ENCODE peak calls at places on chromosomes 12 and 14, in ten cellular contexts. H is HFFc6; N is cardiac muscle cell; Q is fibroblast of lung; U is tibial artery; C is esophagus squamous epithelium; F is ovary; D is cardiac fibroblast; E is CD8-positive, alpha-beta T cell; L is neural crest cell. A is an unnamed sample.

GRCh38 chr12:22527999-22528398 is 16.3 kb downstream of the C2CD5 start:
- DNase-seq in H (peak), N (peak), Q (peak), U (no peak), C (no peak), F (no peak), D (peak), E (no peak), L (no peak), A (no peak)

GRCh38 chr14:104184911-104185499 is 46.6 kb downstream of the KIF26A start:
- DNase-seq in H (no peak), N (peak), Q (no peak), U (no peak), C (no peak), F (no peak), D (no peak), E (no peak), L (no peak), A (no peak)

GRCh38 chr12:104676636-104677035 is 219.9 kb downstream of the CHST11 start:
- DNase-seq in H (no peak), N (no peak), Q (no peak), U (no peak), C (no peak), F (no peak), D (no peak), E (no peak), L (no peak), A (no peak)

GRCh38 chr12:66321433-66321832 is 19.1 kb downstream of the HELB start:
- DNase-seq in H (no peak), N (no peak), Q (no peak), U (no peak), C (no peak), F (no peak), D (peak), E (no peak), L (no peak), A (no peak)

GRCh38 chr12:6834254-6834653 is 6.0 kb downstream of the P3H3 start:
- DNase-seq in H (no peak), N (no peak), Q (no peak), U (no peak), C (no peak), F (no peak), D (no peak), E (no peak), L (no peak), A (no peak)

GRCh38 chr14:100399052-100399849 is 76.1 kb downstream of the SLC25A47 start:
- DNase-seq in H (no peak), N (no peak), Q (no peak), U (no peak), C (no peak), F (no peak), D (no peak), E (no peak), L (no peak), A (no peak)

GRCh38 chr12:13103391-13104033 is at the start of gene GSG1:
- DNase-seq in H (peak), N (peak), Q (no peak), U (no peak), C (no peak), F (no peak), D (peak), E (no peak), L (no peak), A (no peak)

GRCh38 chr14:70808402-70809237 is 693 bp downstream of the MAP3K9 start:
- DNase-seq in H (no peak), N (no peak), Q (peak), U (no peak), C (no peak), F (peak), D (no peak), E (peak), L (peak), A (peak)

GRCh38 chr14:22456986-22457594 is 131.9 kb downstream of the DAD1 start:
- DNase-seq in H (no peak), N (no peak), Q (no peak), U (no peak), C (no peak), F (no peak), D (no peak), E (no peak), L (no peak), A (no peak)

GRCh38 chr14:61568572-61569011 is 126.7 kb upstream of the HIF1A start:
- DNase-seq in H (no peak), N (no peak), Q (no peak), U (no peak), C (peak), F (peak), D (no peak), E (peak), L (no peak), A (peak)

GRCh38 chr14:53193193-53193592 is 40.1 kb upstream of the DDHD1 start:
- DNase-seq in H (peak), N (peak), Q (peak), U (no peak), C (no peak), F (no peak), D (peak), E (no peak), L (no peak), A (no peak)

GRCh38 chr12:25866586-25867378 is 91.7 kb upstream of the RASSF8 start:
- DNase-seq in H (peak), N (no peak), Q (peak), U (no peak), C (no peak), F (no peak), D (no peak), E (no peak), L (no peak), A (no peak)

GRCh38 chr14:55383039-55383438 is 28.6 kb downstream of the ATG14 start:
- DNase-seq in H (peak), N (no peak), Q (peak), U (no peak), C (no peak), F (no peak), D (no peak), E (no peak), L (no peak), A (no peak)

GRCh38 chr14:94770251-94770749 is 387 bp upstream of the GSC start:
- DNase-seq in H (no peak), N (no peak), Q (no peak), U (no peak), C (no peak), F (no peak), D (no peak), E (no peak), L (no peak), A (no peak)

GRCh38 chr14:60565211-60565610 is 56.3 kb downstream of the SIX6 start:
- DNase-seq in H (no peak), N (peak), Q (peak), U (no peak), C (no peak), F (no peak), D (peak), E (no peak), L (no peak), A (no peak)

GRCh38 chr14:95784137-95784536 is 70.2 kb upstream of the TCL1A start:
- DNase-seq in H (peak), N (peak), Q (peak), U (no peak), C (no peak), F (no peak), D (peak), E (no peak), L (peak), A (no peak)

GRCh38 chr14:72941286-72941985 is 15.2 kb downstream of the DCAF4 start:
- DNase-seq in H (no peak), N (peak), Q (no peak), U (no peak), C (no peak), F (no peak), D (no peak), E (no peak), L (no peak), A (no peak)

GRCh38 chr12:132471011-132471857 is 18.7 kb upstream of the FBRSL1 start:
- DNase-seq in H (no peak), N (no peak), Q (no peak), U (no peak), C (no peak), F (no peak), D (no peak), E (no peak), L (no peak), A (no peak)

GRCh38 chr12:20404576-20405346 is 36.4 kb downstream of the PDE3A start:
- DNase-seq in H (no peak), N (peak), Q (peak), U (peak), C (no peak), F (no peak), D (peak), E (no peak), L (no peak), A (no peak)

GRCh38 chr12:48446372-48446771 is 26.0 kb upstream of the ANP32D start:
- DNase-seq in H (no peak), N (no peak), Q (no peak), U (no peak), C (no peak), F (no peak), D (no peak), E (no peak), L (no peak), A (no peak)

GRCh38 chr14:49367696-49368095 is 218.5 kb downstream of the RPS29 start:
- DNase-seq in H (no peak), N (no peak), Q (no peak), U (no peak), C (no peak), F (no peak), D (no peak), E (no peak), L (no peak), A (no peak)

GRCh38 chr12:74339211-74339610 is 198.4 kb upstream of the ATXN7L3B start:
- DNase-seq in H (no peak), N (no peak), Q (peak), U (no peak), C (no peak), F (no peak), D (peak), E (no peak), L (no peak), A (no peak)

GRCh38 chr14:100727565-100728240 is 1.0 kb downstream of the DLK1 start:
- DNase-seq in H (no peak), N (no peak), Q (no peak), U (no peak), C (no peak), F (peak), D (no peak), E (no peak), L (no peak), A (no peak)

GRCh38 chr12:46830731-46831334 is 5.0 kb upstream of the SLC38A4 start:
- DNase-seq in H (no peak), N (peak), Q (peak), U (no peak), C (no peak), F (no peak), D (peak), E (no peak), L (peak), A (no peak)

GRCh38 chr14:101480747-101481530 is 80.4 kb upstream of the DIO3 start:
- DNase-seq in H (peak), N (peak), Q (peak), U (peak), C (no peak), F (peak), D (peak), E (no peak), L (no peak), A (peak)

GRCh38 chr14:92459479-92460421 is 53.8 kb upstream of the RIN3 start:
- DNase-seq in H (no peak), N (peak), Q (no peak), U (no peak), C (no peak), F (no peak), D (peak), E (no peak), L (no peak), A (no peak)

GRCh38 chr14:92729632-92730358 is 18.6 kb downstream of the LGMN start:
- DNase-seq in H (peak), N (peak), Q (peak), U (no peak), C (no peak), F (no peak), D (peak), E (no peak), L (no peak), A (no peak)

GRCh38 chr12:111103583-111103982 is 183.2 kb upstream of the MYL2 start:
- DNase-seq in H (no peak), N (no peak), Q (no peak), U (no peak), C (no peak), F (no peak), D (no peak), E (no peak), L (no peak), A (no peak)

GRCh38 chr12:106044773-106045172 is 94.0 kb downstream of the NUAK1 start:
- DNase-seq in H (peak), N (no peak), Q (peak), U (no peak), C (no peak), F (no peak), D (no peak), E (no peak), L (no peak), A (no peak)

GRCh38 chr12:20492251-20492728 is 124.0 kb downstream of the PDE3A start:
- DNase-seq in H (peak), N (peak), Q (peak), U (no peak), C (no peak), F (no peak), D (peak), E (no peak), L (no peak), A (no peak)

GRCh38 chr14:73753887-73754880 is 40.0 kb upstream of the PNMA1 start:
- DNase-seq in H (peak), N (peak), Q (no peak), U (no peak), C (no peak), F (no peak), D (peak), E (no peak), L (no peak), A (peak)

GRCh38 chr12:8499616-8500015 is 13.7 kb upstream of the CLEC4D start:
- DNase-seq in H (no peak), N (no peak), Q (no peak), U (no peak), C (no peak), F (no peak), D (no peak), E (no peak), L (no peak), A (no peak)

GRCh38 chr12:105733579-105733978 is 403.1 kb downstream of the C12orf75 start:
- DNase-seq in H (no peak), N (no peak), Q (no peak), U (no peak), C (no peak), F (no peak), D (no peak), E (no peak), L (no peak), A (no peak)

GRCh38 chr12:92718483-92718985 is 15.7 kb downstream of the PLEKHG7 start:
- DNase-seq in H (no peak), N (peak), Q (no peak), U (no peak), C (no peak), F (no peak), D (peak), E (no peak), L (no peak), A (no peak)

GRCh38 chr14:104724981-104725771 is 1.1 kb downstream of the ADSS1 start:
- DNase-seq in H (peak), N (peak), Q (no peak), U (peak), C (no peak), F (peak), D (peak), E (no peak), L (peak), A (no peak)

GRCh38 chr12:124497658-124498057 is 69.8 kb downstream of the NCOR2 start:
- DNase-seq in H (peak), N (peak), Q (peak), U (peak), C (no peak), F (no peak), D (peak), E (no peak), L (no peak), A (no peak)

GRCh38 chr12:78931466-78931990 is 67.0 kb downstream of the SYT1 start:
- DNase-seq in H (no peak), N (no peak), Q (no peak), U (no peak), C (no peak), F (no peak), D (no peak), E (no peak), L (no peak), A (no peak)

GRCh38 chr12:3469711-3470110 is 21.3 kb upstream of the PRMT8 start:
- DNase-seq in H (no peak), N (no peak), Q (no peak), U (no peak), C (no peak), F (no peak), D (no peak), E (no peak), L (no peak), A (no peak)

GRCh38 chr12:3468329-3468728 is 22.7 kb upstream of the PRMT8 start:
- DNase-seq in H (no peak), N (no peak), Q (no peak), U (no peak), C (no peak), F (no peak), D (no peak), E (no peak), L (no peak), A (no peak)

GRCh38 chr12:3473844-3474243 is 17.2 kb upstream of the PRMT8 start:
- DNase-seq in H (no peak), N (no peak), Q (no peak), U (no peak), C (no peak), F (no peak), D (no peak), E (no peak), L (no peak), A (no peak)

GRCh38 chr12:3470296-3470695 is 20.7 kb upstream of the PRMT8 start:
- DNase-seq in H (no peak), N (no peak), Q (no peak), U (no peak), C (no peak), F (no peak), D (no peak), E (no peak), L (no peak), A (no peak)

GRCh38 chr12:3473171-3473570 is 17.8 kb upstream of the PRMT8 start:
- DNase-seq in H (no peak), N (no peak), Q (no peak), U (no peak), C (no peak), F (no peak), D (no peak), E (no peak), L (no peak), A (no peak)
- TF ChIP-seq CTCF in H (no peak), N (no peak), Q (no peak), U (no peak), C (no peak), F (no peak), D (no peak), E (no peak), L (no peak), A (no peak)

GRCh38 chr12:52250048-52250990 is 17.3 kb downstream of the KRT7 start:
- DNase-seq in H (no peak), N (no peak), Q (no peak), U (no peak), C (no peak), F (no peak), D (no peak), E (no peak), L (peak), A (no peak)
- TF ChIP-seq CTCF in H (no peak), N (peak), Q (no peak), U (no peak), C (no peak), F (no peak), D (no peak), E (no peak), L (peak), A (no peak)

DNA sequence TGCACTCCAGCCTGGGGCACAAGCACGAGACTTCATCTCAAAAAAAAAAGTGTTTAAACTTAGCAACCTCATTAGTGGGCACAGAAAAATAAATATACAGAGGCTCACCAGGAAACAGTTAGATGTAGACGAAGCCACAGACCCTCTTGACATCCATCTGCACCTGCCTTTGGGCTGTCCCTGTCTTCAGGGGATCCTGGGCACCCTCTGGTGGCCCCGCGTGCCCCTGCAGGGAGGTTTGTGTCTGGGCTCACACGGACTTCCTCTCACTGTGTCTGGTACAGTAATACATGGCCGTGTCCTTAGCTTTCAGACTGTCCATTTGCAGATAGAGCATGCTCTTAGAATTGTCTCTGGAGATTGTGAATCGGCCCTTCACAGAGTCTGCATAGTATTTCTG is 916.5 kb downstream of the TMEM121 start:
- DNase-seq in H (no peak), N (no peak), Q (no peak), U (no peak), C (no peak), F (no peak), D (no peak), E (peak), L (no peak), A (peak)
- TF ChIP-seq CTCF in H (no peak), N (no peak), Q (no peak), U (no peak), C (no peak), F (no peak), D (no peak), E (no peak), L (no peak), A (no peak)

GRCh38 chr12:3168223-3168770 is 91.1 kb downstream of the TSPAN9 start:
- DNase-seq in H (no peak), N (no peak), Q (no peak), U (no peak), C (no peak), F (no peak), D (no peak), E (no peak), L (no peak), A (no peak)
- TF ChIP-seq CTCF in H (no peak), N (no peak), Q (no peak), U (no peak), C (no peak), F (no peak), D (no peak), E (no peak), L (no peak), A (no peak)

DNA sequence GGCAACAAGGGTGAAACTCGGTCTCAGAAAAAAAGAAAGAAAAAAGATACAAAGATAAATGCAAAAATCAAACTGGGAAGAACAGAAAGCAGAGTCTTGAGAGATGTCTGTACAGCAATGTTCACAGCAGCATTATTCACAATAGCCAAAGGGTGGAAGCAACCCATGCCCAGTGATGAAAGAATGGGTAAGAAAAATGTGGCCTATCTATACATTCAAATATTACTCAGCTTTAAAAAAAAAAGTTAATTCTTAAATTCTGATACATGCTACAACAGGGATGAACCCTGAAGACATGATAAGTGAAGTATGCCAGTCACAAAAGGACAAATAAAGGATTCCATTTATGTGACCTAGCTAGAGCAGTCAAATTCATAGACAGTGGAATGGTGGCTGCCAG is 33.7 kb downstream of the SPPL3 start:
- DNase-seq in H (no peak), N (no peak), Q (no peak), U (no peak), C (no peak), F (no peak), D (no peak), E (no peak), L (no peak), A (no peak)
- TF ChIP-seq CTCF in H (no peak), N (no peak), Q (no peak), U (no peak), C (no peak), F (no peak), D (no peak), E (no peak), L (no peak), A (no peak)